ENCODE peak calls at places on chromosome 4, in five cellular contexts. One of them, this sample, is unnamed.

GRCh38 chr4:2259036-2259540 is 2.8 kb downstream of the MXD4 start:
- DNase-seq in aorta: peak; percentile 69
- DNase-seq in ovary: peak; percentile 26
- DNase-seq in lung: no peak
- DNase-seq in HepG2: no peak
- DNase-seq in this sample: no peak

GRCh38 chr4:148052448-148052847 is 320.6 kb downstream of the ARHGAP10 start:
- DNase-seq in aorta: no peak
- DNase-seq in ovary: no peak
- DNase-seq in lung: no peak
- DNase-seq in HepG2: no peak
- DNase-seq in this sample: no peak

GRCh38 chr4:121876976-121877773 is 6.9 kb upstream of the BBS7 start:
- DNase-seq in aorta: no peak
- DNase-seq in ovary: no peak
- DNase-seq in lung: no peak
- DNase-seq in HepG2: no peak
- DNase-seq in this sample: no peak

GRCh38 chr4:107094332-107094731 is 58.2 kb upstream of the DKK2 start:
- DNase-seq in aorta: no peak
- DNase-seq in ovary: no peak
- DNase-seq in lung: no peak
- DNase-seq in HepG2: peak; percentile 1
- DNase-seq in this sample: no peak

GRCh38 chr4:38133711-38134480 is 173.7 kb downstream of the PTTG2 start:
- DNase-seq in aorta: no peak
- DNase-seq in ovary: no peak
- DNase-seq in lung: no peak
- DNase-seq in HepG2: no peak
- DNase-seq in this sample: no peak

GRCh38 chr4:138202686-138203085 is 39.5 kb downstream of the SLC7A11 start:
- DNase-seq in aorta: no peak
- DNase-seq in ovary: no peak
- DNase-seq in lung: no peak
- DNase-seq in HepG2: no peak
- DNase-seq in this sample: no peak

GRCh38 chr4:26821677-26822503 is 38.8 kb upstream of the STIM2 start:
- DNase-seq in aorta: no peak
- DNase-seq in ovary: no peak
- DNase-seq in lung: no peak
- DNase-seq in HepG2: peak; percentile 95
- DNase-seq in this sample: no peak

GRCh38 chr4:100926039-100926717 is 408.4 kb upstream of the EMCN start:
- DNase-seq in aorta: no peak
- DNase-seq in ovary: no peak
- DNase-seq in lung: no peak
- DNase-seq in HepG2: no peak
- DNase-seq in this sample: no peak

GRCh38 chr4:145904413-145905177 is 34.0 kb downstream of the ZNF827 start:
- DNase-seq in aorta: no peak
- DNase-seq in ovary: no peak
- DNase-seq in lung: no peak
- DNase-seq in HepG2: no peak
- DNase-seq in this sample: no peak

GRCh38 chr4:1922826-1923225 is 51.6 kb downstream of the NSD2 start:
- DNase-seq in aorta: no peak
- DNase-seq in ovary: no peak
- DNase-seq in lung: no peak
- DNase-seq in HepG2: no peak
- DNase-seq in this sample: no peak

GRCh38 chr4:2390146-2390545 is 28.3 kb downstream of the ZFYVE28 start:
- DNase-seq in aorta: no peak
- DNase-seq in ovary: no peak
- DNase-seq in lung: no peak
- DNase-seq in HepG2: peak; percentile 15
- DNase-seq in this sample: no peak

GRCh38 chr4:133623847-133624246 is 474.8 kb downstream of the PCDH10 start:
- DNase-seq in aorta: no peak
- DNase-seq in ovary: no peak
- DNase-seq in lung: no peak
- DNase-seq in HepG2: no peak
- DNase-seq in this sample: no peak

GRCh38 chr4:2259541-2260267 is 2.2 kb downstream of the MXD4 start:
- DNase-seq in aorta: peak; percentile 66
- DNase-seq in ovary: peak; percentile 32
- DNase-seq in lung: no peak
- DNase-seq in HepG2: no peak
- DNase-seq in this sample: no peak

GRCh38 chr4:153418581-153418980 is 47.6 kb upstream of the TMEM131L start:
- DNase-seq in aorta: no peak
- DNase-seq in ovary: no peak
- DNase-seq in lung: no peak
- DNase-seq in HepG2: no peak
- DNase-seq in this sample: no peak

GRCh38 chr4:121760205-121760604 is 4.8 kb downstream of the SMIM43 start:
- DNase-seq in aorta: no peak
- DNase-seq in ovary: no peak
- DNase-seq in lung: no peak
- DNase-seq in HepG2: no peak
- DNase-seq in this sample: no peak

GRCh38 chr4:87409420-87409939 is 12.9 kb upstream of the NUDT9 start:
- DNase-seq in aorta: no peak
- DNase-seq in ovary: no peak
- DNase-seq in lung: no peak
- DNase-seq in HepG2: peak; percentile 89
- DNase-seq in this sample: no peak

DNA sequence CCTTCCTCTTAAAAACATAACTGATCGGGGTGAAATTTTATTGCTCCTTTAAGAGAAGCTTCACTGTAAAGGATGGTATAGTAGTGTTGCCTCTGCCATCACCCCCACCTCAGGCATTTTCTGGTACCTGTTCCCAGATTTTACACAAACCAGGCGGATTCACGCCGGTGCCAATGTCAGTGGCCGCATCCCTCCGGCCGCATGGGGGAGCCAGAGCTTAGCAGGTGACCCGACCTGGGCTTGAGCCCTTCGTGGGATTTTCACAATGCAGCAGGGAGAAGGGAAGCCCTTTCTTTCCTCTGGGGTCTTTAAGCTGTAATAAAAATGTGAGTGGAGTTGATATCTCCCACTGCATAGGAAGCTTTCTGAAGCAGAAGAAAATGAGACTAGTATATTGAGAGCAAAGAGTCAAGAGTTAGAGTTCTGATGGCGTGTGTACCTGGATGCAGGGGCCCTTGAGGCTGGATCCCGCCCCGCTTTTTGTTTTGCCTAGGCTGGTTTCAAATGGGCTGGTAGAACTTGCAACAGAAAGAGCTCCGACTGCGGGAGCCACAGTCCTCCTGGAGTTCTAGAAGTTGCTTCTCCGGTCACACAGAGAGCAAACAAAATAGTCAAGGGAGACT is 59.4 kb downstream of the POLR2B start:
- DNase-seq in aorta: peak; percentile 91
- DNase-seq in ovary: peak; percentile 77
- DNase-seq in lung: peak; percentile 48
- DNase-seq in HepG2: peak; percentile 34
- DNase-seq in this sample: peak; percentile 43
- H3K27ac ChIP-seq in aorta: no peak overlapping the region
- H3K27ac ChIP-seq in ovary: no peak overlapping the region
- H3K27ac ChIP-seq in lung: no peak overlapping the region
- H3K27ac ChIP-seq in HepG2: no peak overlapping the region
- H3K27ac ChIP-seq in this sample: no peak overlapping the region

GRCh38 chr4:6961496-6962210 is 52.0 kb downstream of the TBC1D14 start:
- DNase-seq in aorta: no peak
- DNase-seq in ovary: no peak
- DNase-seq in lung: no peak
- DNase-seq in HepG2: no peak
- DNase-seq in this sample: no peak
- H3K4me1 ChIP-seq in aorta: no peaks in the 10 kb centered on the region
- H3K4me1 ChIP-seq in ovary: no peaks in the 10 kb centered on the region
- H3K4me1 ChIP-seq in lung: peaks cover 8% of the 10 kb centered on the region
- H3K4me1 ChIP-seq in HepG2: peaks cover 63% of the 10 kb centered on the region
- H3K4me1 ChIP-seq in this sample: peaks cover 8% of the 10 kb centered on the region

DNA sequence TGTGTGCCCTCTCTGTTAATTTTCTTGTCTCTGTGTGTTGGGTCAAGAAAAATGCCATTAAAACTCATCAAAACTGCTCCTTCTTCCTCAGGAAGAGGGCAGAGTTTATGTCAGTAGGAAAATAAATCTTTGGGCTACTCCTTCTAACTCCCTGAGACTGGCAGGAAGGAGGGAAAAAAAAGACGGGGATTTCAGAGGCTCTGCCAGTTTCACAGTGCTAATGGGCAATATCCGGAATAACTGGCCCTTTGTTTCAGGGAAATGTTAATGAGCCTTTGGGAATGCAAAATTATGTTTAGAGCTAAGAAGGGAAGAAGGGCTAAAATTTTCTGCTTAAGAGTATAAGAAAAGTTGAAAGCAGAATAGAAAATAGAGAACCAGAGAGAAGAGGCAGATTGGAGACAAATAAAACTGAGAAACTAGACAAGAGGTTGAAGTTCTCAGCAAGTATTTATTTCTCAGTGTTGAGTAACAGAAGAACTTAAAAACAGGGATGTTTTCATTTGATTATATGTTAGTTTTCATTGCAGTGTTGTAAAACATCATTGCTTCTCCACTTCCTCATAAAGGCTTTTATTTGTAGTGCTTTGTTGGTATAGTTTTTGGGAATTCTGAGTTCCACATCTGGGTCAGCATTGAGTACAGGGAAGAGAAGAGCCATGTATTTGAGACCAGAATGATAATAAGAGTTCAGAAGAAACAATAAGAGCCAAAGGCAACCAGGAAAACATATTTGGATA is 19.8 kb downstream of the GABRB1 start:
- DNase-seq in aorta: no peak
- DNase-seq in ovary: no peak
- DNase-seq in lung: no peak
- DNase-seq in HepG2: no peak
- DNase-seq in this sample: no peak
- H3K27ac ChIP-seq in aorta: no peak overlapping the region
- H3K27ac ChIP-seq in ovary: no peak overlapping the region
- H3K27ac ChIP-seq in lung: no peak overlapping the region
- H3K27ac ChIP-seq in HepG2: no peak overlapping the region
- H3K27ac ChIP-seq in this sample: no peak overlapping the region

GRCh38 chr4:7894677-7895181 is 44.9 kb downstream of the AFAP1 start:
- DNase-seq in aorta: peak; percentile 61
- DNase-seq in ovary: no peak
- DNase-seq in lung: no peak
- DNase-seq in HepG2: no peak
- DNase-seq in this sample: no peak

GRCh38 chr4:7898385-7898784 is 41.3 kb downstream of the AFAP1 start:
- DNase-seq in aorta: no peak
- DNase-seq in ovary: no peak
- DNase-seq in lung: no peak
- DNase-seq in HepG2: no peak
- DNase-seq in this sample: no peak

GRCh38 chr4:7900351-7900750 is 39.3 kb downstream of the AFAP1 start:
- DNase-seq in aorta: no peak
- DNase-seq in ovary: no peak
- DNase-seq in lung: no peak
- DNase-seq in HepG2: no peak
- DNase-seq in this sample: no peak

GRCh38 chr4:7899184-7899583 is 40.5 kb downstream of the AFAP1 start:
- DNase-seq in aorta: no peak
- DNase-seq in ovary: no peak
- DNase-seq in lung: no peak
- DNase-seq in HepG2: no peak
- DNase-seq in this sample: no peak

DNA sequence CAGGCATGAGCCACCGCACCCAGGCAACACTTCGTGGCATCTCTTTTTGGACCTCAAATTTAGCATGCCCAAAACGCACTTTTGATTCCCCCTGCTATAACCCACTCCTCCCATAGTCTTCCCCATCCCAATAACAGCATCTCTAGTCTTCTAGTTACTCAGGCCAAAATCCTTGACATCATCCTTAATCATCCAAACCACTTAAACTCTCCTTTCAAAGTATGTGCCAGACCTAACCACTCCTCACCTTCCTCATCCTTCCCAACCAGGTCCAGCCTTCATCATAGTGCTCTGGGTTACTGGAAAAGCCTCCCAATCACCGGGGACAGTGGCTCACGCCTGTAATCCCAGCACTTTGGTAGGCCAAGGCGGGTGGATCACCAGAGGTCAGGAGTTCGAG is 41.9 kb downstream of the AFAP1 start:
- DNase-seq in aorta: no peak
- DNase-seq in ovary: no peak
- DNase-seq in lung: no peak
- DNase-seq in HepG2: no peak
- DNase-seq in this sample: no peak
- H3K4me1 ChIP-seq in aorta: peaks cover 2% of the 10 kb centered on the region
- H3K4me1 ChIP-seq in ovary: peaks cover 8% of the 10 kb centered on the region
- H3K4me1 ChIP-seq in lung: peaks cover 2% of the 10 kb centered on the region
- H3K4me1 ChIP-seq in HepG2: peaks cover 13% of the 10 kb centered on the region
- H3K4me1 ChIP-seq in this sample: no peaks in the 10 kb centered on the region

This sample was measured in prostate gland.